ENCODE peak calls at places on chromosomes 5 and 9, in nine cellular contexts. N is neuronal stem cell; E is psoas muscle; Y is ovary; I is uterus; Q is effector memory CD4-positive, alpha-beta T cell; A is adrenal gland; L is fibroblast of lung; R is GM12878. H is an unnamed sample.

GRCh38 chr9:25814023-25814422 is 135.8 kb upstream of the TUSC1 start:
- DNase-seq in R (no peak), L (no peak), Y (no peak), I (no peak), N (no peak), E (no peak), A (no peak), Q (no peak), H (no peak)

GRCh38 chr9:35285731-35286130 is 123.9 kb downstream of the UNC13B start:
- DNase-seq in E (no peak), L (peak; percentile 60), Y (no peak), A (no peak), I (no peak), Q (no peak), R (no peak), N (no peak), H (no peak)

GRCh38 chr9:128298535-128299482 is 22.7 kb downstream of the SWI5 start:
- DNase-seq in Q (no peak), L (no peak), R (no peak), E (no peak), A (no peak), Y (no peak), I (no peak), N (no peak), H (no peak)

GRCh38 chr9:70609542-70610286 is 195.3 kb upstream of the KLF9 start:
- DNase-seq in N (no peak), L (peak; percentile 96), E (peak; percentile 64), Y (no peak), I (peak; percentile 72), A (peak; percentile 87), Q (no peak), R (no peak), H (no peak)

GRCh38 chr5:56669534-56670483 is 145.5 kb upstream of the MAP3K1 start:
- DNase-seq in I (no peak), A (peak; percentile 77), Q (no peak), N (no peak), R (peak; percentile 98), E (peak; percentile 42), L (no peak), Y (no peak), H (peak; percentile 88)

GRCh38 chr9:114112778-114113585 is 13.9 kb upstream of the KIF12 start:
- DNase-seq in A (peak; percentile 86), N (no peak), I (peak; percentile 84), Y (peak; percentile 94), R (no peak), L (peak; percentile 77), E (peak; percentile 83), Q (no peak), H (peak; percentile 72)

GRCh38 chr9:112558978-112559377 is 72.4 kb downstream of the KIAA1958 start:
- DNase-seq in N (no peak), A (no peak), Y (no peak), Q (no peak), E (no peak), I (no peak), L (no peak), R (no peak), H (no peak)

GRCh38 chr9:128706045-128706444 is 3.7 kb downstream of the PKN3 start:
- DNase-seq in L (no peak), Q (no peak), Y (peak; percentile 17), N (no peak), I (no peak), A (no peak), E (peak; percentile 2), R (no peak), H (peak; percentile 49)

GRCh38 chr5:76225316-76225715 is 142.1 kb downstream of the SV2C start:
- DNase-seq in L (no peak), N (no peak), Q (no peak), Y (no peak), R (no peak), E (no peak), I (no peak), A (no peak), H (no peak)

GRCh38 chr9:101397746-101398334 is 578 bp downstream of the MRPL50 start:
- DNase-seq in L (peak; percentile 16), A (no peak), N (no peak), R (no peak), E (no peak), Y (no peak), Q (no peak), I (no peak), H (no peak)
- H3K4me3 ChIP-seq in L (peak overlapping the region; percentile 87), A (peak overlapping the region; percentile 93), N (peak overlapping the region; percentile 91), R (peak overlapping the region; percentile 90), E (peak overlapping the region; percentile 81), Y (peak overlapping the region; percentile 84), Q (peak overlapping the region; percentile 77), I (peak overlapping the region; percentile 63), H (peak overlapping the region; percentile 60)

GRCh38 chr9:71756753-71757152 is 11.6 kb downstream of the CEMIP2 start:
- DNase-seq in L (no peak), N (no peak), A (no peak), Q (no peak), I (no peak), R (no peak), Y (no peak), E (no peak), H (no peak)

GRCh38 chr9:71755869-71756268 is 12.4 kb downstream of the CEMIP2 start:
- DNase-seq in Y (no peak), L (no peak), N (no peak), I (no peak), R (no peak), E (no peak), A (no peak), Q (no peak), H (no peak)

GRCh38 chr9:71760901-71761300 is 7.4 kb downstream of the CEMIP2 start:
- DNase-seq in A (peak; percentile 69), Q (no peak), L (peak; percentile 49), E (peak; percentile 23), I (no peak), Y (no peak), R (no peak), N (no peak), H (no peak)

GRCh38 chr9:71758277-71758676 is 10.0 kb downstream of the CEMIP2 start:
- DNase-seq in N (no peak), R (no peak), I (no peak), Y (no peak), L (no peak), A (no peak), E (no peak), Q (no peak), H (no peak)

DNA sequence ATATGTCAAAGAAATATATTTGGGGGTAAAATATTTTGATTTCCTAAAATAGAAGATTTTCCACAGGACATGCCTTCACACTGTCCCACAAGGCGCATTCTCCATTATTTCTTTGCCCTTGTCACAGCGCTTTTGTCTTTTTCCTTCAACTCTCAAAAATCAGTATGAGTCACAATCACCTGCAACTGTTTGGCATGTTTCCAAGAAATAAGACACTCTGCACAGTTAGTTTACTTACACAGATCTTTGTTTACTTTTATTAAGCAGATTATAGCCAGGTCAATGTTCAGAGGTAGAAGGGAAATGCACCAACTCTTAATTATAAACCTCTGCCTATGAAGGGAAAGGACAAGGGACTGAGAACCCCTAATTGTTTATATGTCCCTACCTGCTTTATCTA is 9.5 kb downstream of the CEMIP2 start:
- DNase-seq in R (no peak), L (peak; percentile 50), I (no peak), N (no peak), Y (no peak), E (no peak), Q (no peak), A (no peak), H (no peak)
- H3K4me1 ChIP-seq in R (no peaks in the 10 kb centered on the region), L (peaks cover 24% of the 10 kb centered on the region), I (no peaks in the 10 kb centered on the region), N (peaks cover 54% of the 10 kb centered on the region), Y (no peaks in the 10 kb centered on the region), E (peaks cover 36% of the 10 kb centered on the region), Q (peaks cover 19% of the 10 kb centered on the region), A (peaks cover 44% of the 10 kb centered on the region), H (peaks cover 69% of the 10 kb centered on the region)

GRCh38 chr9:121597693-121598166 is 53.7 kb upstream of the DAB2IP start:
- DNase-seq in A (no peak), Y (no peak), E (no peak), R (no peak), N (no peak), I (no peak), Q (no peak), L (no peak), H (no peak)
- H3K4me3 ChIP-seq in A (no peak overlapping the region), Y (no peak overlapping the region), E (peak overlapping the region; percentile 86), R (no peak overlapping the region), N (no peak overlapping the region), I (peak overlapping the region; percentile 54), Q (no peak overlapping the region), L (no peak overlapping the region), H (no peak overlapping the region)

DNA sequence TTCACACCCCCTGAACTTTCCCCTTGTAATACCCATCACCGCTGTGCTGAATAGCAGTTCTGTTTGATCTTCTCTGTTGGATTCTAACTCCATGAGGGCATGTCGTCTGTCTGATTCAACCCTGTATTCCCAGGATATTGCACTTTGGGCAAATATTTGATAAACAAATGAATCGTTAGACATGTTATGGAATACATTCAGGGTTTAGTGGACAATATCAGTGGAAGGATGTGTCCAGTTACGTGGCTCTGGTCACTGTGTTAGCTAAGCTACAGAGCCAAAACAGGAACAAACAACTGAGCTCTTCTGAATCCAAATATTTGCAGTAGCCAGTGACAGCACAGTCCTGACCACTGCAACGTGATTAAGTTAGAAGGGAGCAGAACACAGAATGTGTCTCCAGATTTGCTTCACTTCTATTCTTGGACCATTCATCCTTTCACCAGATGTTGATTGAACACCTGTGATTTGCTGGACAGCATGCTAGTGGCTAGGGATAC is 13.2 kb downstream of the ANGPTL2 start:
- DNase-seq in I (no peak), R (no peak), Y (no peak), A (no peak), E (no peak), L (no peak), Q (no peak), N (no peak), H (no peak)
- H3K4me1 ChIP-seq in I (peaks cover 8% of the 10 kb centered on the region), R (no peaks in the 10 kb centered on the region), Y (peaks cover 16% of the 10 kb centered on the region), A (no peaks in the 10 kb centered on the region), E (peaks cover 40% of the 10 kb centered on the region), L (peaks cover 4% of the 10 kb centered on the region), Q (no peaks in the 10 kb centered on the region), N (no peaks in the 10 kb centered on the region), H (peaks cover 18% of the 10 kb centered on the region)

DNA sequence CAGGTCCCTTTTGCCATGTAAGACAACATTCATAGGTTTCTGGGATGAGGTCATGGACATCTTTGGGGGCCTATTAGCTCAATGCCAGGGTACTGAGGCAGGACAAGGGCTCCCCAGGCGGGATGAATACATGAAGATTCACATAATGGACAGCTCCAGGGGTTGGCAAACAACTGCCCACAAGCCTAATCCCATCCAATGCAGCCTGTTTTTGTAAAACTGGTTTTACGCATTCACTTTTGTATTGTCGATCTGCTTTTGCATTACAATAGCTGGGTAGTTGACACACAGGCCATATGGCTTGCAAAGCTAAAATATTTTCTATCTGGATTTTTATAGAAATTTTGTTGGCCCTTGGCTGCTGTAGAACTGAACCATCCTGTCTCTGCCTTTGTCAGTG is 248.5 kb upstream of the PANK3 start:
- DNase-seq in Y (no peak), Q (no peak), I (no peak), R (no peak), L (no peak), E (no peak), N (no peak), A (no peak), H (no peak)
- H3K4me3 ChIP-seq in Y (no peak overlapping the region), Q (no peak overlapping the region), I (no peak overlapping the region), R (no peak overlapping the region), L (no peak overlapping the region), E (no peak overlapping the region), N (no peak overlapping the region), A (no peak overlapping the region), H (no peak overlapping the region)